ENCODE peak calls at places on chromosomes 3 and 15, in seven cellular contexts. M is fibroblast of mammary gland, L is body of pancreas, Y is astrocyte of the spinal cord, E is fibroblast of lung, C is mammary epithelial cell, Q is fibroblast of the aortic adventitia. X is an unnamed sample.

GRCh38 chr15:38464675-38465074 is 10.7 kb downstream of the FAM98B start:
- DNase-seq in E (no peak), C (no peak), Y (no peak), Q (no peak), L (no peak), M (no peak), X (no peak)

GRCh38 chr15:53831907-53832793 is 72.7 kb upstream of the WDR72 start:
- DNase-seq in C (no peak), Y (no peak), M (no peak), Q (no peak), E (no peak), L (no peak), X (no peak)

GRCh38 chr15:52805351-52806283 is 15.5 kb upstream of the ONECUT1 start:
- DNase-seq in M (no peak), L (peak), Q (no peak), Y (no peak), E (no peak), C (no peak), X (peak)

GRCh38 chr3:187807086-187807862 is 62.0 kb upstream of the BCL6 start:
- DNase-seq in M (peak), C (peak), L (no peak), E (peak), Y (peak), Q (peak), X (no peak)

GRCh38 chr3:125019271-125019670 is 36.5 kb downstream of the HEG1 start:
- DNase-seq in Q (no peak), M (no peak), Y (no peak), E (no peak), L (no peak), C (no peak), X (no peak)

GRCh38 chr3:71173421-71173975 is 410.0 kb downstream of the FOXP1 start:
- DNase-seq in Y (peak), L (no peak), C (no peak), E (peak), M (peak), Q (peak), X (no peak)

GRCh38 chr3:17302774-17303173 is 418.0 kb downstream of the PLCL2 start:
- DNase-seq in M (peak), L (peak), E (peak), Y (peak), Q (peak), C (no peak), X (no peak)

GRCh38 chr3:136750209-136750921 is 1.8 kb downstream of the STAG1 start:
- DNase-seq in L (no peak), E (peak), M (peak), C (no peak), Q (peak), Y (peak), X (no peak)

GRCh38 chr3:50359760-50360110 is 414 bp upstream of the TMEM115 start:
- DNase-seq in E (no peak), Q (no peak), Y (no peak), C (no peak), M (no peak), L (no peak), X (no peak)

GRCh38 chr3:152300029-152300764 is 31.5 kb downstream of the MBNL1 start:
- DNase-seq in L (no peak), Q (no peak), Y (no peak), M (peak), C (no peak), E (no peak), X (no peak)

GRCh38 chr3:127488740-127489139 is 101.8 kb downstream of the TPRA1 start:
- DNase-seq in E (no peak), Q (no peak), Y (no peak), C (no peak), L (no peak), M (no peak), X (no peak)

GRCh38 chr15:80588801-80589200 is 106.3 kb upstream of the ABHD17C start:
- DNase-seq in Q (peak), M (peak), C (peak), Y (peak), L (no peak), E (peak), X (no peak)

GRCh38 chr3:171195686-171196085 is 169.2 kb upstream of the SLC2A2 start:
- DNase-seq in E (no peak), C (peak), Q (peak), Y (no peak), M (no peak), L (no peak), X (no peak)
- TF ChIP-seq CTCF in E (no peak), C (peak), Q (peak), Y (no peak), M (peak), L (no peak), X (no peak)

DNA sequence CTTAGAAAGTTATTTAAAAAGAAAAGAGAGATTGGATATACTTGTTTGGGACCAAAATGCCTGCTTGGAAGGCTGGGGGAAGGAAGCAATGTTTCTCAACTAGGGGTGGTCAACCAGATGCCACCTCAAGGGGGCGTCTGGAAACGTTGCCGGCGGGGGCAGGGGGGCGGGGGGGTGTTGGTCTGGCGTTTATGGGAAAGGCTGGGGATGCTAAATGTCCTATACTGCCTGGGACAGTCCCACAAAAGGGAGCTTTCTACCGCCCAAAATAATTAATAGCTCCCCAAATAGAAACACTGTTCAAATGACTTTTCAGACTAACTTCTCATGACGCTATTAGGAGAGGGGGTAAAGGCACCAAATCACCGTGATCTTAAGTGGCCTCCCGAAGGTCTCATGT is 2.2 kb downstream of the POLG start:
- DNase-seq in M (peak), Q (peak), C (no peak), Y (peak), L (no peak), E (peak), X (no peak)
- TF ChIP-seq CTCF in M (peak), Q (peak), C (no peak), Y (peak), L (no peak), E (peak), X (peak)

GRCh38 chr3:159112724-159113123 is 310.9 kb downstream of the MFSD1 start:
- DNase-seq in Q (no peak), E (no peak), L (no peak), C (no peak), M (no peak), Y (no peak), X (no peak)
- TF ChIP-seq CTCF in Q (no peak), E (no peak), L (no peak), C (no peak), M (no peak), Y (no peak), X (no peak)

GRCh38 chr3:58530354-58530865 is 6.6 kb downstream of the ACOX2 start:
- DNase-seq in Y (no peak), Q (no peak), M (no peak), C (no peak), E (no peak), L (no peak), X (no peak)

GRCh38 chr3:58529516-58530353 is 7.3 kb downstream of the ACOX2 start:
- DNase-seq in M (peak), Q (peak), Y (no peak), C (no peak), E (no peak), L (no peak), X (no peak)

GRCh38 chr3:58532794-58533220 is 4.2 kb downstream of the ACOX2 start:
- DNase-seq in Q (peak), L (peak), C (peak), E (peak), M (peak), Y (peak), X (peak)

GRCh38 chr3:58531555-58531954 is 5.4 kb downstream of the ACOX2 start:
- DNase-seq in M (no peak), Y (no peak), C (no peak), Q (no peak), E (no peak), L (no peak), X (no peak)

DNA sequence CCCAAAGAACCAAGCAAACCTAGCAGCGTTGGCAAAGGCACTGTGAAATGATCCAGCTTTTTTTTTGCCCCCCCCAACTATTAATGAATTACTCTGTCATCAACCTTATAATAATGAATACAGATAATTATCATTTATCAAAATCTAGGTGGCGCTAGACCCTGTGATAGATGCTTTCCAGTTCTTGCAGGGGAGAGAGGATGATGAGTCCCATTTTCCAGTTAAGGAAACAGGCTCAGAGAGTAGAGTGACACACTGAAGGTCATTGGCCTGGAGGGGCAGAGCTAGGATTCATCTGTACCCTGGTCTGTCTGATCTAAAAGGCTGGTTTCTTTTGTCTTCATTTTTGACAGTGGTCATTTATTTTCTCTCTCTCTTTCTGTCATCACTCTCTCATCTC is 5.0 kb downstream of the ACOX2 start:
- DNase-seq in E (no peak), C (peak), L (no peak), Y (no peak), M (peak), Q (no peak), X (no peak)
- TF ChIP-seq CTCF in E (peak), C (peak), L (no peak), Y (peak), M (peak), Q (no peak), X (no peak)

GRCh38 chr15:68316061-68316804 is 38.7 kb downstream of the FEM1B start:
- DNase-seq in Q (peak), L (no peak), M (no peak), Y (peak), E (no peak), C (no peak), X (no peak)
- TF ChIP-seq CTCF in Q (peak), L (peak), M (peak), Y (peak), E (peak), C (no peak), X (peak)